ENCODE peak calls at places on chromosomes 7 and 10, in seven cellular contexts. D is suprapubic skin, Y is AG04449, L is colonic mucosa, E is astrocyte of the spinal cord, B is GM06990, X is neural progenitor cell. W is an unnamed sample.

GRCh38 chr10:86113501-86113900 is 253.1 kb downstream of the GRID1 start:
- DNase-seq in Y (no peak), L (no peak), D (no peak), B (no peak), E (no peak), X (no peak), W (no peak)

GRCh38 chr10:121580276-121581116 is 17.7 kb downstream of the FGFR2 start:
- DNase-seq in X (peak; percentile 51), D (no peak), Y (no peak), B (no peak), L (no peak), E (no peak), W (no peak)

GRCh38 chr10:69403519-69403918 is 13.2 kb downstream of the TACR2 start:
- DNase-seq in Y (peak; percentile 31), L (no peak), X (no peak), B (no peak), D (no peak), E (peak; percentile 61), W (no peak)

GRCh38 chr10:35390843-35391152 is 54.5 kb downstream of the CCNY start:
- DNase-seq in L (no peak), E (no peak), B (no peak), X (no peak), Y (no peak), D (no peak), W (no peak)

GRCh38 chr7:1062296-1063294 is 18.2 kb downstream of the GPR146 start:
- DNase-seq in L (no peak), B (peak; percentile 60), Y (no peak), E (no peak), X (no peak), D (no peak), W (peak; percentile 88)

GRCh38 chr10:95246582-95247051 is 44.2 kb downstream of the PDLIM1 start:
- DNase-seq in X (peak; percentile 91), Y (no peak), L (peak; percentile 79), E (peak; percentile 79), D (peak; percentile 84), B (peak; percentile 33), W (peak; percentile 90)

GRCh38 chr7:72444023-72444776 is 32.1 kb upstream of the CALN1 start:
- DNase-seq in B (no peak), L (no peak), Y (no peak), X (no peak), E (no peak), D (no peak), W (peak; percentile 47)

GRCh38 chr10:113060221-113061053 is 110.4 kb downstream of the TCF7L2 start:
- DNase-seq in D (no peak), B (no peak), X (no peak), L (peak; percentile 62), E (no peak), Y (no peak), W (no peak)

GRCh38 chr10:85977642-85978041 is 389.0 kb downstream of the GRID1 start:
- DNase-seq in B (no peak), Y (no peak), E (no peak), X (no peak), D (no peak), L (no peak), W (no peak)

GRCh38 chr7:130884437-130885417 is 150.7 kb upstream of the KLF14 start:
- DNase-seq in D (no peak), E (peak; percentile 65), Y (no peak), X (no peak), L (peak; percentile 51), B (no peak), W (no peak)

GRCh38 chr7:17679427-17679826 is 260.9 kb downstream of the SNX13 start:
- DNase-seq in L (no peak), B (no peak), E (peak; percentile 38), Y (no peak), D (peak; percentile 72), X (peak; percentile 40), W (no peak)

GRCh38 chr10:29949411-29950011 is 109.9 kb downstream of the JCAD start:
- DNase-seq in Y (peak; percentile 95), X (no peak), B (no peak), L (no peak), D (no peak), E (peak; percentile 99), W (peak; percentile 62)

GRCh38 chr10:2980791-2981360 is 86.5 kb upstream of the PFKP start:
- DNase-seq in Y (no peak), L (peak; percentile 0), E (peak; percentile 67), B (no peak), X (no peak), D (no peak), W (peak; percentile 28)

GRCh38 chr7:3754488-3755365 is 453.7 kb downstream of the SDK1 start:
- DNase-seq in Y (no peak), X (peak; percentile 55), L (no peak), D (no peak), E (peak; percentile 87), B (no peak), W (no peak)

GRCh38 chr10:69410487-69410886 is 6.2 kb downstream of the TACR2 start:
- DNase-seq in X (no peak), E (no peak), Y (no peak), D (no peak), B (no peak), L (no peak), W (no peak)

GRCh38 chr10:96255569-96256335 is 15.6 kb downstream of the BLNK start:
- DNase-seq in D (no peak), L (no peak), X (peak; percentile 40), E (no peak), B (no peak), Y (no peak), W (no peak)

GRCh38 chr10:21516270-21517131 is 9.0 kb downstream of the SKIDA1 start:
- DNase-seq in X (peak; percentile 75), B (peak; percentile 83), E (peak; percentile 71), L (peak; percentile 43), Y (no peak), D (peak; percentile 80), W (peak; percentile 83)

GRCh38 chr10:17445400-17445998 is 8.9 kb downstream of the ST8SIA6 start:
- DNase-seq in D (no peak), X (peak; percentile 15), Y (no peak), E (no peak), L (peak; percentile 62), B (no peak), W (no peak)

GRCh38 chr10:3393958-3394357 is 221.4 kb upstream of the PITRM1 start:
- DNase-seq in L (no peak), Y (no peak), B (no peak), D (no peak), X (no peak), E (no peak), W (no peak)

GRCh38 chr10:50653142-50653541 is 29.4 kb upstream of the SGMS1 start:
- DNase-seq in D (no peak), B (no peak), E (peak; percentile 33), Y (no peak), L (no peak), X (no peak), W (peak; percentile 44)

GRCh38 chr10:35423505-35424306 is 87.4 kb downstream of the CCNY start:
- DNase-seq in B (no peak), Y (no peak), D (no peak), X (no peak), E (peak; percentile 79), L (no peak), W (no peak)

DNA sequence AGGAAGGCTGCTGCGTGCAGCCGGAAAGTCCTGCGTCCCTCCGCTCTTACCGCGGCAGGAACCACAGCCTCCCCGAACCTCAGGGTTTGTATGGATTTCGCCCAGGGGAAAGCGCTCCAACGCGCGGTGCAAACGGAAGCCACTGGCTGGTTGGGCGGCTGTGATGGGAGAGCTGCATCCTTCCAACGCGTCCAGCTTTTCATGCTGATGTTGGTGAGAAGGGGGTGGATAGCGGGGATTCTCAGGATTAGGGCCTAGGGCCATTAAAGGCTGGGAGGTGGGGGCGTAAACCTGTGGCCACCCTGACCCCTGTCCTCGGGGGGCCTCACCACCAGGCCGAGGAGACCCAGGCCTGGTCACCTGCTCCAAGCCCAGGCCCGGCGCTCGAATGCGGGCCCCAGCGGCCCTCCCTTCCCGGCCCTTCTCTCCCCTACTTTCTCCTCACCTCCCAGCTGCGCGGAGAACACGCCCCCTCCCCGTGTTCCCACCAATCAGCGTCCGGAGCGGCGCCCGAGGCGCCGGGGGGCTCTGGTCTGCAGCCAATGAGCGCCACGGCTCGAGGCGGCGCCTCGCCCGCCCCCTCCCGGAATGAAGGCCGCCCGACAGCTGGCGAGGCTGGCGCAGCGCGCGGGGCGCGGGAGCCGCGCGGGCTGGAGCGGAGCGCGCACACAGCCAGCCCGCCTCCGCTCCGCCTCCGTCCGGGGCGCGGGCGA is 458 bp upstream of the NANOS1 start:
- DNase-seq in B (peak; percentile 90), D (peak; percentile 88), L (peak; percentile 90), E (peak; percentile 87), Y (no peak), X (peak; percentile 97), W (peak; percentile 93)
- TF ChIP-seq CTCF in B (no peak), D (no peak), L (no peak), E (peak; percentile 8), Y (peak; percentile 15), X (peak; percentile 38), W (peak; percentile 23)

GRCh38 chr10:67884313-67884841 is at the start of gene SIRT1:
- DNase-seq in Y (peak; percentile 37), E (peak; percentile 97), L (peak; percentile 98), D (peak; percentile 98), X (peak; percentile 98), B (peak; percentile 97), W (peak; percentile 98)

GRCh38 chr10:67884842-67885680 is 605 bp downstream of the SIRT1 start:
- DNase-seq in D (peak; percentile 88), E (peak; percentile 81), X (peak; percentile 88), Y (no peak), L (peak; percentile 83), B (peak; percentile 88), W (peak; percentile 88)

GRCh38 chr10:67878133-67878532 is 6.3 kb upstream of the SIRT1 start:
- DNase-seq in D (no peak), L (no peak), E (no peak), X (no peak), B (no peak), Y (no peak), W (no peak)

GRCh38 chr10:67883710-67884312 is 645 bp upstream of the SIRT1 start:
- DNase-seq in X (no peak), D (no peak), Y (no peak), E (no peak), L (peak; percentile 19), B (peak; percentile 13), W (peak; percentile 70)
- H3K4me3 ChIP-seq in X (peak overlapping the region; percentile 81), D (peak overlapping the region; percentile 90), Y (peak overlapping the region; percentile 76), E (peak overlapping the region; percentile 81), L (peak overlapping the region; percentile 73), B (peak overlapping the region; percentile 80), W (peak overlapping the region; percentile 87)

DNA sequence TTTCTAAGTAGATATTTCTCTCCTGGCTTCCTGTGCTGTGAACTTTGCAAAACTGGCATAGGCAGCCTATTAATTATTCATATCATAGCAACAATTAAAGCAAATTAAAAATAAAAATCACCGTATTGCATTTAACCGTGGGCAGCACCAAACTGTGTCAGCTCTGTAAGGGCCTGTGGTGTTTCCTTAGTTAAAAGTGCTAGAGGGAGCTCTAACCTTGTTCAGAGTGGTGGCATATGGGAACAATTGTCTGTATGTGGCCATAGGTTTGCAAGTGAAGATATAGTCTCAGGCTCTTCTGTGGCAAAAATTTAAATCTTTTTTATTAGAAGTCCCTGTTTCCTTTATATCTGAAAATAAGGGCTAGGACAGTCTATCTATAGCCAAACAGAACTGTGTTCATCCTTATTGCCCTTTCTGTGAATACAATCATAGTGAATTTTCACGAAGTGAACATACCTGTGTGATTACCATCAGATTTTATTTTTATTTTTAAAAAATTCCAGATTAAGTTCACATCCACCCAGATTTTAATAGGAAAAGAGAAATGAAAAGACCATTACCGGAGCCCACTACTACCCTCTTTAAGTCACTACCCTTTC is 92.6 kb downstream of the POLL start:
- DNase-seq in D (no peak), X (peak; percentile 36), Y (no peak), B (no peak), L (no peak), E (no peak), W (peak; percentile 17)
- TF ChIP-seq CTCF in D (no peak), X (peak; percentile 53), Y (no peak), B (peak; percentile 54), L (no peak), E (peak; percentile 35), W (peak; percentile 16)

GRCh38 chr10:43573250-43574034 is 974 bp downstream of the ZNF239 start:
- DNase-seq in Y (no peak), X (peak; percentile 11), L (no peak), B (no peak), E (peak; percentile 15), D (no peak), W (no peak)
- H3K4me3 ChIP-seq in Y (peak overlapping the region; percentile 67), X (peak overlapping the region; percentile 45), L (peak overlapping the region; percentile 73), B (no peak overlapping the region), E (peak overlapping the region; percentile 52), D (peak overlapping the region; percentile 68), W (peak overlapping the region; percentile 58)

W was measured in GM12865.